ENCODE peak calls at places on chromosome 11, in five cellular contexts. I is amygdala; M is Right ventricle myocardium superior; D is naive thymus-derived CD4-positive, alpha-beta T cell; U is MCF 10A. E is an unnamed sample.

GRCh38 chr11:17978553-17979287 is 34.1 kb downstream of the SERGEF start:
- DNase-seq in I (no peak), M (peak; percentile 55), D (no peak), U (peak; percentile 57), E (no peak)

GRCh38 chr11:73379189-73379880 is 3.1 kb downstream of the RELT start:
- DNase-seq in I (no peak), M (peak; percentile 64), D (no peak), U (peak; percentile 24), E (no peak)

GRCh38 chr11:60078021-60078420 is 10.4 kb upstream of the MS4A2 start:
- DNase-seq in I (no peak), M (no peak), D (no peak), U (no peak), E (no peak)

GRCh38 chr11:8099291-8099899 is 18.4 kb downstream of the TUB start:
- DNase-seq in I (no peak), M (peak; percentile 85), D (peak; percentile 60), U (peak; percentile 75), E (no peak)

GRCh38 chr11:104320091-104320490 is 156.1 kb upstream of the PDGFD start:
- DNase-seq in I (no peak), M (no peak), D (no peak), U (no peak), E (no peak)

GRCh38 chr11:114564836-114565235 is 5.2 kb upstream of the NXPE1 start:
- DNase-seq in I (no peak), M (no peak), D (no peak), U (no peak), E (no peak)

GRCh38 chr11:62337682-62338181 is 484 bp downstream of the ASRGL1 start:
- DNase-seq in I (no peak), M (peak; percentile 47), D (peak; percentile 16), U (no peak), E (peak; percentile 69)

GRCh38 chr11:57585301-57585700 is 12.2 kb upstream of the SERPING1 start:
- DNase-seq in I (no peak), M (no peak), D (no peak), U (no peak), E (no peak)

GRCh38 chr11:133821776-133822175 is 23.5 kb downstream of the SPATA19 start:
- DNase-seq in I (peak; percentile 20), M (peak; percentile 61), D (no peak), U (peak; percentile 36), E (no peak)

GRCh38 chr11:77138106-77138649 is 10.1 kb downstream of the MYO7A start:
- DNase-seq in I (no peak), M (no peak), D (no peak), U (no peak), E (no peak)

GRCh38 chr11:102530558-102530957 is at the start of gene MMP7:
- DNase-seq in I (no peak), M (no peak), D (no peak), U (peak; percentile 61), E (no peak)

GRCh38 chr11:12692238-12693074 is 18.2 kb downstream of the TEAD1 start:
- DNase-seq in I (peak; percentile 52), M (peak; percentile 88), D (no peak), U (peak; percentile 94), E (peak; percentile 91)

GRCh38 chr11:11253995-11254394 is 99.1 kb downstream of the CSNK2A3 start:
- DNase-seq in I (no peak), M (no peak), D (no peak), U (no peak), E (no peak)

GRCh38 chr11:119599864-119600593 is 129.0 kb downstream of the NECTIN1 start:
- DNase-seq in I (no peak), M (no peak), D (no peak), U (no peak), E (no peak)

GRCh38 chr11:38254849-38255248 is 1656.8 kb upstream of the RAG2 start:
- DNase-seq in I (no peak), M (no peak), D (no peak), U (no peak), E (no peak)

GRCh38 chr11:269146-269890 is 8.9 kb upstream of the NLRP6 start:
- DNase-seq in I (no peak), M (no peak), D (peak; percentile 89), U (peak; percentile 76), E (no peak)

GRCh38 chr11:57345555-57346151 is 7.5 kb downstream of the P2RX3 start:
- DNase-seq in I (peak; percentile 16), M (peak; percentile 64), D (peak; percentile 63), U (peak; percentile 85), E (no peak)

GRCh38 chr11:109747839-109748238 is 325.8 kb downstream of the C11orf87 start:
- DNase-seq in I (no peak), M (no peak), D (no peak), U (peak; percentile 45), E (no peak)

GRCh38 chr11:93389737-93390136 is 59.2 kb downstream of the DEUP1 start:
- DNase-seq in I (no peak), M (no peak), D (no peak), U (peak; percentile 11), E (no peak)